ENCODE peak calls at places on chromosome 4, in nine cellular contexts. T is cardiac muscle cell, Q is upper lobe of right lung, U is heart left ventricle, G is GM23248, O is neuronal stem cell, Y is GM23338, H is ascending aorta, B is H1. M is an unnamed sample. For H3K27me3, the result is how much of the 10 kb centered on the place peaks cover.

GRCh38 chr4:123488916-123489315 is 92.3 kb downstream of the SPRY1 start:
- DNase-seq in T (peak), H (no peak), Q (no peak), O (no peak), B (no peak), U (no peak), G (peak), Y (no peak), M (no peak)

GRCh38 chr4:164949448-164950118 is 27.9 kb downstream of the TRIM61 start:
- DNase-seq in Y (peak), H (no peak), T (no peak), U (no peak), Q (no peak), O (no peak), B (no peak), G (peak), M (no peak)

GRCh38 chr4:37985730-37986275 is 25.6 kb downstream of the PTTG2 start:
- DNase-seq in B (no peak), G (no peak), U (no peak), Q (no peak), O (no peak), H (no peak), T (no peak), Y (no peak), M (no peak)

GRCh38 chr4:38980903-38981676 is 51.1 kb downstream of the TMEM156 start:
- DNase-seq in Y (no peak), Q (no peak), B (no peak), T (peak), H (no peak), G (peak), O (no peak), U (no peak), M (peak)

GRCh38 chr4:4182835-4183568 is 43.7 kb downstream of the OTOP1 start:
- DNase-seq in Y (peak), H (no peak), T (peak), G (peak), O (peak), B (peak), U (no peak), Q (no peak), M (no peak)

GRCh38 chr4:173527103-173527876 is 2.7 kb downstream of the HAND2 start:
- DNase-seq in T (peak), G (peak), H (no peak), U (no peak), O (no peak), Y (peak), Q (no peak), B (no peak), M (no peak)

GRCh38 chr4:3338321-3338838 is 45.6 kb downstream of the RGS12 start:
- DNase-seq in O (no peak), B (no peak), Q (no peak), H (no peak), T (no peak), G (no peak), Y (no peak), U (peak), M (no peak)

GRCh38 chr4:71004281-71004851 is 10.9 kb downstream of the DCK start:
- DNase-seq in B (no peak), H (no peak), Q (no peak), O (no peak), G (no peak), Y (peak), U (no peak), T (no peak), M (no peak)

GRCh38 chr4:19074061-19074460 is 1052.5 kb upstream of the LCORL start:
- DNase-seq in Q (no peak), B (no peak), Y (no peak), U (no peak), T (no peak), G (no peak), H (no peak), O (no peak), M (no peak)

GRCh38 chr4:88655226-88655625 is 42.4 kb downstream of the NAP1L5 start:
- DNase-seq in H (no peak), T (no peak), Y (no peak), G (no peak), U (no peak), O (no peak), Q (no peak), B (no peak), M (no peak)

GRCh38 chr4:38659346-38659745 is 4.7 kb upstream of the KLF3 start:
- DNase-seq in Q (no peak), O (no peak), U (no peak), Y (no peak), T (no peak), H (no peak), G (no peak), B (no peak), M (no peak)

GRCh38 chr4:79073471-79073870 is 134.2 kb upstream of the PAQR3 start:
- DNase-seq in U (no peak), B (no peak), T (no peak), H (no peak), G (no peak), Q (no peak), O (no peak), Y (no peak), M (no peak)

GRCh38 chr4:31580843-31581242 is 860.7 kb downstream of the PCDH7 start:
- DNase-seq in G (no peak), O (no peak), B (no peak), Y (no peak), U (no peak), H (no peak), Q (no peak), T (no peak), M (no peak)

GRCh38 chr4:152424980-152425379 is 110.9 kb downstream of the FBXW7 start:
- DNase-seq in O (no peak), H (no peak), U (no peak), G (no peak), Y (no peak), T (no peak), B (no peak), Q (no peak), M (no peak)

GRCh38 chr4:107115185-107115847 is 79.2 kb upstream of the DKK2 start:
- DNase-seq in H (no peak), T (peak), B (no peak), Q (no peak), U (no peak), Y (peak), G (peak), O (no peak), M (no peak)

GRCh38 chr4:54840992-54841768 is 183.4 kb downstream of the KIT start:
- DNase-seq in Y (no peak), O (no peak), U (peak), Q (no peak), B (no peak), T (peak), G (peak), H (no peak), M (no peak)

GRCh38 chr4:174764105-174764729 is 64.8 kb downstream of the GLRA3 start:
- DNase-seq in G (peak), H (no peak), O (peak), Q (no peak), U (no peak), Y (peak), B (no peak), T (peak), M (no peak)

GRCh38 chr4:8280876-8281440 is 11.4 kb downstream of the HTRA3 start:
- DNase-seq in Y (no peak), B (no peak), O (no peak), H (no peak), G (no peak), Q (no peak), U (no peak), T (no peak), M (no peak)
- H3K27me3 ChIP-seq in Y (under half), B (under half), O (under half), H (under half), G (under half), Q (under half), U (under half), T (under half), M (under half)

GRCh38 chr4:13528823-13529129 is 15.5 kb downstream of the NKX3-2 start:
- DNase-seq in G (no peak), H (no peak), O (no peak), Q (no peak), Y (no peak), T (no peak), U (no peak), B (no peak), M (no peak)

GRCh38 chr4:13529130-13529919 is 15.0 kb downstream of the NKX3-2 start:
- DNase-seq in Y (no peak), O (no peak), Q (no peak), U (no peak), T (no peak), H (no peak), G (no peak), B (no peak), M (no peak)

GRCh38 chr4:13533670-13534343 is 10.5 kb downstream of the NKX3-2 start:
- DNase-seq in Y (no peak), U (no peak), H (no peak), B (no peak), Q (no peak), G (no peak), T (no peak), O (no peak), M (no peak)

GRCh38 chr4:13531609-13531998 is 12.7 kb downstream of the NKX3-2 start:
- DNase-seq in B (no peak), Q (no peak), O (no peak), G (no peak), U (no peak), T (no peak), H (no peak), Y (no peak), M (no peak)

DNA sequence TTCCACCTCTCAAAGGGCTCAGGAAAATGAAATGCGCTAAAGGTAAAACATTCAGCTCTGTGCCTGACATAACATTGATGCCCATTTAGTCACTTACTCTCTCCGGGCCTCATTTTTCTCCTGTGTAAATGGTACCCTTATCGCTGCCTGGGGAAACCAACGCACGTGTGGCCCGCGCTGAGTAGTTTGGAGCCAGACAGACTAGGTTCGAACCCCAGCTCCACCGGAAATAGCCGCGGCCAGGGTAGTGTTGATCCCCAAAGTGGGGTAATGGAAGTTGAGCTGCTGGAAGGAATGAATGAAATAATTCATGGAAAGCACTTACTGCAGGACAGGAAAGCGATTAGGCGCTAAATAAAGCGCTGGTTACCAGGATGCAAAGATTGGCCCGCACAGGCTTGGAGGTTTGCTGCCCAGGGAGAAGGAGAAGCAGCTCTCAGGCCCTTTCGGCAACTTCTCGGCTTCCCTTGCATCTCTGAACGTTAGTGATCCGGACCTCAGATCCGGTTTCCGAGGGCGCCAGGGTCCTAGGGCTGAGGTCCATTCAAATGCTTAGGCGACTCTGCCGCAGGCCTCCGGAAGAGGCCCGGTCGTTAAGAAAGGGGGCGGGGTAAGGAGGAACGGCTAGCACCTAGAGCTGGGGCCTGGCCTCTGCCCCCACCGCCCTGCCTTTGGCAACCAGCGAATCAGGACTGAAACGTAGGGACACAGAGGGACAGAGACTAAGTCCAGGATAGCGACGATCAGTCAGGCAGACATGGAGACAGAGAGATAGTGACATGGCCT is 13.3 kb downstream of the NKX3-2 start:
- DNase-seq in U (no peak), H (no peak), T (no peak), G (no peak), Y (peak), Q (no peak), O (no peak), B (no peak), M (no peak)
- H3K27me3 ChIP-seq in U (half or more), H (under half), T (half or more), G (half or more), Y (half or more), Q (half or more), O (half or more), B (half or more), M (under half)

GRCh38 chr4:13523591-13524503 is 20.5 kb downstream of the NKX3-2 start:
- DNase-seq in H (no peak), G (no peak), U (no peak), B (no peak), O (no peak), T (no peak), Q (no peak), Y (peak), M (no peak)

GRCh38 chr4:13526658-13527057 is 17.6 kb downstream of the NKX3-2 start:
- DNase-seq in B (no peak), G (no peak), U (no peak), O (no peak), H (no peak), Y (no peak), T (no peak), Q (no peak), M (no peak)

GRCh38 chr4:13527192-13527982 is 16.9 kb downstream of the NKX3-2 start:
- DNase-seq in U (no peak), G (no peak), Q (no peak), Y (no peak), H (no peak), T (no peak), O (no peak), B (no peak), M (no peak)

GRCh38 chr4:13524504-13525243 is 19.6 kb downstream of the NKX3-2 start:
- DNase-seq in O (no peak), Q (no peak), U (no peak), T (peak), G (peak), H (no peak), B (no peak), Y (peak), M (no peak)

DNA sequence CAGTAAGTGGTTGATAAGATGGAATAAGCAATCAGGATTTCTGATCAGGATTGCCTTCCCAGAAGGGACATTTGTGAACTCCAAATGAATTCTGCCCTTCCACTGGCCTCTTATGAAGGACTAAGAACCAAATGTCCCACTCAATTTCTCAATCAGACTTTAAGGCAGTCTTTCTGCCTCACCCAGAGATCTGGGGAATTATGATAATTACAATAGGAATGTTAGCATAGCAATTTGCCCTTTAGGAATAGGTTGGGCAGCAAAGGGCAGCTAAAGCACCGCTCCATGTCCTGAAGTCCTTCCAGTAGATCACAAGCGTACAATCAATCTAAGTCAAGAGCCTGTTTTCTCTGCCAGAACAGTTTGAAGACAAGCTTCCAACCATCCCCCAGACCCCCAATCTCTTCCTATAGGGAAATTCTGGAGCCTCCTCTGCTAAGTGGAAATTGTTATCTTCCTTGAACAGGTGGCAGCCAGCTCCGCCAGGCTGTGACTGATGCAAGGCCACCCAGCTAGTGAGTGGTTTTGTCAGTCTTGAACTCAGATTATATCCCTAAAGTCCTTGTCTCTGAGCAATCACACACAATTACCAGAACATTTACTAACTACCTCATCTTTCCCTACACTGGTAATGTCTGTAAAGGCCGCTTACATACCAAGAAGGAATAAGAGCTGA is 18.6 kb downstream of the NKX3-2 start:
- DNase-seq in Y (peak), H (no peak), O (no peak), T (no peak), B (no peak), Q (no peak), U (no peak), G (no peak), M (no peak)
- H3K27me3 ChIP-seq in Y (half or more), H (under half), O (half or more), T (half or more), B (half or more), Q (half or more), U (half or more), G (half or more), M (under half)

GRCh38 chr4:5842456-5842855 is 50.4 kb downstream of the CRMP1 start:
- DNase-seq in Y (no peak), T (no peak), U (no peak), O (no peak), G (no peak), Q (no peak), B (no peak), H (no peak), M (no peak)
- H3K27me3 ChIP-seq in Y (under half), T (under half), U (under half), O (under half), G (under half), Q (under half), B (under half), H (under half), M (under half)

GRCh38 chr4:184247421-184247820 is 29.7 kb upstream of the ENPP6 start:
- DNase-seq in G (no peak), Q (no peak), H (no peak), B (no peak), U (no peak), Y (no peak), T (no peak), O (no peak), M (no peak)
- H3K27me3 ChIP-seq in G (under half), Q (under half), H (under half), B (under half), U (under half), Y (under half), T (under half), O (under half), M (under half)

DNA sequence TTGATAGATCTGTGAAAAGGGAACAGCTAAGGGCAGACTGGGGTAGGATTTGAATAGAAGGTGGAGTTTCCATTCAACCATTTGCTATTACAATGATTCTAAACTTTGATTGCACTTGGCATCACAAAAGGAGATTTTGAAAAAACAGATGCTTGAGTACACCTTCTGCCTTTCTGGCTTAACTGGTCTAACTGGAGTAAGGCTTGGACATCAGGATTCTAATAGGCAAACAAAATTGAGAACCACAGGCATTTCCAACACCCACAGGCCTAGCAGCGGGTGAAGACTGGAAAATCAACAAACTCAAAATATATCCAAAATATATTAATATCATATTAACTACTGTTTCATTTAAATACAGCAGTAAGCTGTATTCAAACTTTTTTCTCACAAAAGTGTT is 1.9 kb upstream of the VEGFC start:
- DNase-seq in O (no peak), T (no peak), Y (no peak), B (no peak), U (no peak), H (no peak), G (no peak), Q (no peak), M (no peak)
- H3K27me3 ChIP-seq in O (under half), T (under half), Y (under half), B (under half), U (under half), H (under half), G (under half), Q (under half), M (under half)

GRCh38 chr4:1863297-1864033 is 7.5 kb upstream of the LETM1 start:
- DNase-seq in T (no peak), B (no peak), Y (no peak), G (no peak), H (no peak), Q (no peak), O (no peak), U (no peak), M (no peak)
- H3K27me3 ChIP-seq in T (under half), B (half or more), Y (half or more), G (under half), H (under half), Q (under half), O (under half), U (under half), M (under half)

GRCh38 chr4:180811556-180811955 is 1431.6 kb upstream of the TENM3 start:
- DNase-seq in Q (no peak), O (no peak), B (no peak), G (no peak), Y (no peak), U (no peak), H (no peak), T (peak), M (no peak)
- H3K27me3 ChIP-seq in Q (under half), O (under half), B (under half), G (under half), Y (under half), U (under half), H (under half), T (under half), M (under half)